ENCODE peak calls at places on chromosomes 11 and 22, in six cellular contexts. O is SW 1271; E is stimulated activated CD8-positive, alpha-beta memory T cell treated with anti-CD3 and anti-CD28 coated beads, Interleukin-4, amount 100 ng/mL, for 1 hour; B is H54; S is T-helper 9 cell; G is HCT116. L is an unnamed sample.

GRCh38 chr11:44716256-44716655 is 10.5 kb upstream of the TSPAN18 start:
- DNase-seq in O (no peak), E (no peak), B (no peak), S (no peak), G (no peak), L (no peak)

GRCh38 chr11:74139151-74139918 is 31.5 kb downstream of the C2CD3 start:
- DNase-seq in O (peak), E (no peak), B (no peak), S (no peak), G (no peak), L (no peak)

GRCh38 chr22:39962071-39962470 is 1.9 kb downstream of the TMA7B start:
- DNase-seq in O (no peak), E (no peak), B (no peak), S (no peak), G (no peak), L (no peak)

GRCh38 chr22:39593061-39593930 is 22.7 kb downstream of the CACNA1I start:
- DNase-seq in O (no peak), E (no peak), B (no peak), S (no peak), G (no peak), L (no peak)

GRCh38 chr11:109034341-109034696 is 369.4 kb downstream of the DDX10 start:
- DNase-seq in O (no peak), E (no peak), B (no peak), S (no peak), G (no peak), L (no peak)

GRCh38 chr22:48319321-48320047 is 1508.2 kb downstream of the BRD1 start:
- DNase-seq in O (no peak), E (no peak), B (no peak), S (no peak), G (no peak), L (no peak)

GRCh38 chr11:93031386-93031785 is 61.9 kb downstream of the MTNR1B start:
- DNase-seq in O (no peak), E (no peak), B (no peak), S (no peak), G (no peak), L (no peak)

GRCh38 chr11:2328656-2329354 is 27.0 kb downstream of the TSPAN32 start:
- DNase-seq in O (no peak), E (no peak), B (no peak), S (no peak), G (no peak), L (no peak)

GRCh38 chr22:27880778-27881394 is 38.2 kb downstream of the PITPNB start:
- DNase-seq in O (peak), E (no peak), B (no peak), S (no peak), G (peak), L (peak)

L was measured in COLO829.